ENCODE peak calls at places on chromosomes 11 and 22, in six cellular contexts. One of them, this sample, is unnamed.

GRCh38 chr11:126115820-126116319 is 53.2 kb upstream of the CDON start:
- DNase-seq in kidney: peak
- DNase-seq in T1000: no peak
- DNase-seq in NCI-H1105 treated with DMSO at 0.1 percent for 48 hours: peak
- DNase-seq in EL: peak
- DNase-seq in NCI-H1436: peak
- DNase-seq in this sample: no peak

GRCh38 chr11:110679323-110679980 is 32.8 kb downstream of the ARHGAP20 start:
- DNase-seq in kidney: no peak
- DNase-seq in T1000: no peak
- DNase-seq in EL: peak
- DNase-seq in NCI-H1436: no peak
- DNase-seq in NCI-H1105 treated with DMSO at 0.1 percent for 48 hours: no peak
- DNase-seq in this sample: no peak

GRCh38 chr11:73055655-73056354 is 86.3 kb downstream of the FCHSD2 start:
- DNase-seq in T1000: no peak
- DNase-seq in kidney: no peak
- DNase-seq in NCI-H1436: no peak
- DNase-seq in EL: no peak
- DNase-seq in NCI-H1105 treated with DMSO at 0.1 percent for 48 hours: no peak
- DNase-seq in this sample: no peak

GRCh38 chr22:38114484-38115398 is 4.3 kb upstream of the BAIAP2L2 start:
- DNase-seq in EL: peak
- DNase-seq in T1000: peak
- DNase-seq in NCI-H1105 treated with DMSO at 0.1 percent for 48 hours: peak
- DNase-seq in NCI-H1436: peak
- DNase-seq in kidney: peak
- DNase-seq in this sample: peak

GRCh38 chr22:32020117-32020516 is 22.9 kb upstream of the SLC5A1 start:
- DNase-seq in NCI-H1436: no peak
- DNase-seq in T1000: no peak
- DNase-seq in NCI-H1105 treated with DMSO at 0.1 percent for 48 hours: no peak
- DNase-seq in kidney: no peak
- DNase-seq in EL: peak
- DNase-seq in this sample: no peak

GRCh38 chr11:120344302-120345004 is 8.2 kb downstream of the ARHGEF12 start:
- DNase-seq in NCI-H1436: no peak
- DNase-seq in T1000: no peak
- DNase-seq in kidney: no peak
- DNase-seq in NCI-H1105 treated with DMSO at 0.1 percent for 48 hours: no peak
- DNase-seq in EL: peak
- DNase-seq in this sample: no peak

GRCh38 chr22:47445716-47446290 is 683.4 kb downstream of the TBC1D22A start:
- DNase-seq in NCI-H1105 treated with DMSO at 0.1 percent for 48 hours: no peak
- DNase-seq in T1000: no peak
- DNase-seq in kidney: no peak
- DNase-seq in NCI-H1436: no peak
- DNase-seq in EL: no peak
- DNase-seq in this sample: no peak

GRCh38 chr11:77205467-77206263 is 77.6 kb downstream of the MYO7A start:
- DNase-seq in NCI-H1436: no peak
- DNase-seq in T1000: no peak
- DNase-seq in EL: no peak
- DNase-seq in kidney: peak
- DNase-seq in NCI-H1105 treated with DMSO at 0.1 percent for 48 hours: no peak
- DNase-seq in this sample: no peak

GRCh38 chr11:95788921-95789505 is 569 bp downstream of the FAM76B start:
- DNase-seq in T1000: no peak
- DNase-seq in NCI-H1105 treated with DMSO at 0.1 percent for 48 hours: peak
- DNase-seq in EL: peak
- DNase-seq in kidney: no peak
- DNase-seq in NCI-H1436: peak
- DNase-seq in this sample: peak